ENCODE peak calls at places on chromosomes 7 and 10, in seven cellular contexts. One of them, this sample, is unnamed.

GRCh38 chr10:120221873-120222485 is 235.0 kb upstream of the PLPP4 start:
- DNase-seq in tibial nerve: no peak
- DNase-seq in fibroblast of lung: peak; percentile 25
- DNase-seq in esophagus squamous epithelium: no peak
- DNase-seq in hepatocyte: peak; percentile 82
- DNase-seq in thyroid gland: no peak
- DNase-seq in GM12878: no peak
- DNase-seq in this sample: peak; percentile 77

GRCh38 chr7:144391823-144392255 is 11.7 kb downstream of the NOBOX start:
- DNase-seq in tibial nerve: no peak
- DNase-seq in fibroblast of lung: peak; percentile 37
- DNase-seq in esophagus squamous epithelium: no peak
- DNase-seq in hepatocyte: peak; percentile 67
- DNase-seq in thyroid gland: peak; percentile 10
- DNase-seq in GM12878: no peak
- DNase-seq in this sample: peak; percentile 59

GRCh38 chr10:112919721-112920120 is 30.3 kb upstream of the TCF7L2 start:
- DNase-seq in tibial nerve: no peak
- DNase-seq in fibroblast of lung: peak; percentile 83
- DNase-seq in esophagus squamous epithelium: no peak
- DNase-seq in hepatocyte: no peak
- DNase-seq in thyroid gland: no peak
- DNase-seq in GM12878: no peak
- DNase-seq in this sample: no peak

GRCh38 chr10:120514035-120514620 is 57.1 kb downstream of the PLPP4 start:
- DNase-seq in tibial nerve: no peak
- DNase-seq in fibroblast of lung: peak; percentile 57
- DNase-seq in esophagus squamous epithelium: no peak
- DNase-seq in hepatocyte: peak; percentile 83
- DNase-seq in thyroid gland: peak; percentile 6
- DNase-seq in GM12878: no peak
- DNase-seq in this sample: peak; percentile 65

GRCh38 chr10:117137031-117137910 is 799 bp downstream of the VAX1 start:
- DNase-seq in tibial nerve: no peak
- DNase-seq in fibroblast of lung: peak; percentile 57
- DNase-seq in esophagus squamous epithelium: no peak
- DNase-seq in hepatocyte: peak; percentile 63
- DNase-seq in thyroid gland: peak; percentile 12
- DNase-seq in GM12878: no peak
- DNase-seq in this sample: peak; percentile 92

GRCh38 chr7:105452085-105452484 is 63.4 kb upstream of the SRPK2 start:
- DNase-seq in tibial nerve: no peak
- DNase-seq in fibroblast of lung: no peak
- DNase-seq in esophagus squamous epithelium: no peak
- DNase-seq in hepatocyte: no peak
- DNase-seq in thyroid gland: no peak
- DNase-seq in GM12878: no peak
- DNase-seq in this sample: no peak

GRCh38 chr10:28445511-28445910 is 87.4 kb upstream of the WAC start:
- DNase-seq in tibial nerve: no peak
- DNase-seq in fibroblast of lung: no peak
- DNase-seq in esophagus squamous epithelium: no peak
- DNase-seq in hepatocyte: no peak
- DNase-seq in thyroid gland: peak; percentile 30
- DNase-seq in GM12878: no peak
- DNase-seq in this sample: no peak

GRCh38 chr10:29618341-29619171 is 16.2 kb downstream of the SVIL start:
- DNase-seq in tibial nerve: no peak
- DNase-seq in fibroblast of lung: peak; percentile 18
- DNase-seq in esophagus squamous epithelium: no peak
- DNase-seq in hepatocyte: peak; percentile 68
- DNase-seq in thyroid gland: peak; percentile 68
- DNase-seq in GM12878: no peak
- DNase-seq in this sample: no peak

GRCh38 chr10:110870823-110871235 is 899 bp upstream of the PDCD4 start:
- DNase-seq in tibial nerve: peak; percentile 40
- DNase-seq in fibroblast of lung: no peak
- DNase-seq in esophagus squamous epithelium: no peak
- DNase-seq in hepatocyte: no peak
- DNase-seq in thyroid gland: peak; percentile 58
- DNase-seq in GM12878: no peak
- DNase-seq in this sample: no peak

GRCh38 chr7:99092064-99092720 is 51.7 kb downstream of the SMURF1 start:
- DNase-seq in tibial nerve: no peak
- DNase-seq in fibroblast of lung: no peak
- DNase-seq in esophagus squamous epithelium: no peak
- DNase-seq in hepatocyte: no peak
- DNase-seq in thyroid gland: no peak
- DNase-seq in GM12878: no peak
- DNase-seq in this sample: no peak

GRCh38 chr10:30151581-30152389 is 92.4 kb upstream of the JCAD start:
- DNase-seq in tibial nerve: no peak
- DNase-seq in fibroblast of lung: peak; percentile 94
- DNase-seq in esophagus squamous epithelium: no peak
- DNase-seq in hepatocyte: peak; percentile 49
- DNase-seq in thyroid gland: peak; percentile 3
- DNase-seq in GM12878: no peak
- DNase-seq in this sample: no peak

GRCh38 chr7:137916980-137917645 is 70.3 kb upstream of the DGKI start:
- DNase-seq in tibial nerve: no peak
- DNase-seq in fibroblast of lung: no peak
- DNase-seq in esophagus squamous epithelium: no peak
- DNase-seq in hepatocyte: no peak
- DNase-seq in thyroid gland: peak; percentile 44
- DNase-seq in GM12878: no peak
- DNase-seq in this sample: no peak

GRCh38 chr10:23540401-23540800 is 101.5 kb downstream of the OTUD1 start:
- DNase-seq in tibial nerve: no peak
- DNase-seq in fibroblast of lung: no peak
- DNase-seq in esophagus squamous epithelium: no peak
- DNase-seq in hepatocyte: peak; percentile 10
- DNase-seq in thyroid gland: no peak
- DNase-seq in GM12878: no peak
- DNase-seq in this sample: no peak

GRCh38 chr10:93083743-93084539 is 10.2 kb downstream of the CYP26A1 start:
- DNase-seq in tibial nerve: no peak
- DNase-seq in fibroblast of lung: no peak
- DNase-seq in esophagus squamous epithelium: no peak
- DNase-seq in hepatocyte: no peak
- DNase-seq in thyroid gland: no peak
- DNase-seq in GM12878: no peak
- DNase-seq in this sample: no peak

GRCh38 chr10:29949411-29950011 is 109.9 kb downstream of the JCAD start:
- DNase-seq in tibial nerve: no peak
- DNase-seq in fibroblast of lung: peak; percentile 99
- DNase-seq in esophagus squamous epithelium: no peak
- DNase-seq in hepatocyte: no peak
- DNase-seq in thyroid gland: no peak
- DNase-seq in GM12878: no peak
- DNase-seq in this sample: no peak

GRCh38 chr7:37921340-37921805 is 933 bp downstream of the EPDR1 start:
- DNase-seq in tibial nerve: peak; percentile 40
- DNase-seq in fibroblast of lung: peak; percentile 56
- DNase-seq in esophagus squamous epithelium: no peak
- DNase-seq in hepatocyte: peak; percentile 50
- DNase-seq in thyroid gland: peak; percentile 57
- DNase-seq in GM12878: no peak
- DNase-seq in this sample: peak; percentile 63

GRCh38 chr10:43210556-43210955 is 56.3 kb downstream of the RASGEF1A start:
- DNase-seq in tibial nerve: no peak
- DNase-seq in fibroblast of lung: no peak
- DNase-seq in esophagus squamous epithelium: no peak
- DNase-seq in hepatocyte: no peak
- DNase-seq in thyroid gland: no peak
- DNase-seq in GM12878: no peak
- DNase-seq in this sample: no peak

GRCh38 chr10:17352583-17352982 is 101.8 kb downstream of the ST8SIA6 start:
- DNase-seq in tibial nerve: no peak
- DNase-seq in fibroblast of lung: no peak
- DNase-seq in esophagus squamous epithelium: no peak
- DNase-seq in hepatocyte: no peak
- DNase-seq in thyroid gland: no peak
- DNase-seq in GM12878: no peak
- DNase-seq in this sample: no peak

GRCh38 chr10:113705344-113705878 is 25.7 kb downstream of the CASP7 start:
- DNase-seq in tibial nerve: no peak
- DNase-seq in fibroblast of lung: no peak
- DNase-seq in esophagus squamous epithelium: no peak
- DNase-seq in hepatocyte: no peak
- DNase-seq in thyroid gland: no peak
- DNase-seq in GM12878: no peak
- DNase-seq in this sample: no peak

GRCh38 chr7:49791089-49791741 is 17.8 kb downstream of the VWC2 start:
- DNase-seq in tibial nerve: no peak
- DNase-seq in fibroblast of lung: no peak
- DNase-seq in esophagus squamous epithelium: no peak
- DNase-seq in hepatocyte: peak; percentile 50
- DNase-seq in thyroid gland: peak; percentile 35
- DNase-seq in GM12878: no peak
- DNase-seq in this sample: peak; percentile 73

GRCh38 chr7:51029586-51030230 is 247.0 kb upstream of the GRB10 start:
- DNase-seq in tibial nerve: no peak
- DNase-seq in fibroblast of lung: peak; percentile 92
- DNase-seq in esophagus squamous epithelium: no peak
- DNase-seq in hepatocyte: no peak
- DNase-seq in thyroid gland: no peak
- DNase-seq in GM12878: no peak
- DNase-seq in this sample: no peak

GRCh38 chr10:101137271-101137670 is 6.2 kb downstream of the TLX1 start:
- DNase-seq in tibial nerve: no peak
- DNase-seq in fibroblast of lung: no peak
- DNase-seq in esophagus squamous epithelium: no peak
- DNase-seq in hepatocyte: no peak
- DNase-seq in thyroid gland: no peak
- DNase-seq in GM12878: no peak
- DNase-seq in this sample: no peak

GRCh38 chr10:101140950-101141621 is 10.0 kb downstream of the TLX1 start:
- DNase-seq in tibial nerve: no peak
- DNase-seq in fibroblast of lung: no peak
- DNase-seq in esophagus squamous epithelium: no peak
- DNase-seq in hepatocyte: no peak
- DNase-seq in thyroid gland: no peak
- DNase-seq in GM12878: no peak
- DNase-seq in this sample: peak; percentile 49

GRCh38 chr10:101139421-101139911 is 8.4 kb downstream of the TLX1 start:
- DNase-seq in tibial nerve: no peak
- DNase-seq in fibroblast of lung: no peak
- DNase-seq in esophagus squamous epithelium: no peak
- DNase-seq in hepatocyte: no peak
- DNase-seq in thyroid gland: no peak
- DNase-seq in GM12878: no peak
- DNase-seq in this sample: peak; percentile 91

GRCh38 chr10:101140084-101140949 is 9.2 kb downstream of the TLX1 start:
- DNase-seq in tibial nerve: no peak
- DNase-seq in fibroblast of lung: no peak
- DNase-seq in esophagus squamous epithelium: no peak
- DNase-seq in hepatocyte: no peak
- DNase-seq in thyroid gland: no peak
- DNase-seq in GM12878: no peak
- DNase-seq in this sample: peak; percentile 74

GRCh38 chr10:101138788-101139420 is 7.8 kb downstream of the TLX1 start:
- DNase-seq in tibial nerve: no peak
- DNase-seq in fibroblast of lung: no peak
- DNase-seq in esophagus squamous epithelium: no peak
- DNase-seq in hepatocyte: no peak
- DNase-seq in thyroid gland: no peak
- DNase-seq in GM12878: no peak
- DNase-seq in this sample: no peak
- H3K4me3 ChIP-seq in tibial nerve: no peak overlapping the region
- H3K4me3 ChIP-seq in fibroblast of lung: no peak overlapping the region
- H3K4me3 ChIP-seq in esophagus squamous epithelium: no peak overlapping the region
- H3K4me3 ChIP-seq in hepatocyte: no peak overlapping the region
- H3K4me3 ChIP-seq in thyroid gland: no peak overlapping the region
- H3K4me3 ChIP-seq in GM12878: no peak overlapping the region
- H3K4me3 ChIP-seq in this sample: no peak overlapping the region

GRCh38 chr7:2530076-2530967 is 10.7 kb downstream of the LFNG start:
- DNase-seq in tibial nerve: no peak
- DNase-seq in fibroblast of lung: peak; percentile 40
- DNase-seq in esophagus squamous epithelium: no peak
- DNase-seq in hepatocyte: no peak
- DNase-seq in thyroid gland: no peak
- DNase-seq in GM12878: peak; percentile 39
- DNase-seq in this sample: no peak
- H3K36me3 ChIP-seq in tibial nerve: peaks cover 16% of the 10 kb centered on the region
- H3K36me3 ChIP-seq in fibroblast of lung: no peaks in the 10 kb centered on the region
- H3K36me3 ChIP-seq in esophagus squamous epithelium: peaks cover 23% of the 10 kb centered on the region
- H3K36me3 ChIP-seq in hepatocyte: no peaks in the 10 kb centered on the region
- H3K36me3 ChIP-seq in thyroid gland: no peaks in the 10 kb centered on the region
- H3K36me3 ChIP-seq in GM12878: no peaks in the 10 kb centered on the region
- H3K36me3 ChIP-seq in this sample: no peaks in the 10 kb centered on the region

DNA sequence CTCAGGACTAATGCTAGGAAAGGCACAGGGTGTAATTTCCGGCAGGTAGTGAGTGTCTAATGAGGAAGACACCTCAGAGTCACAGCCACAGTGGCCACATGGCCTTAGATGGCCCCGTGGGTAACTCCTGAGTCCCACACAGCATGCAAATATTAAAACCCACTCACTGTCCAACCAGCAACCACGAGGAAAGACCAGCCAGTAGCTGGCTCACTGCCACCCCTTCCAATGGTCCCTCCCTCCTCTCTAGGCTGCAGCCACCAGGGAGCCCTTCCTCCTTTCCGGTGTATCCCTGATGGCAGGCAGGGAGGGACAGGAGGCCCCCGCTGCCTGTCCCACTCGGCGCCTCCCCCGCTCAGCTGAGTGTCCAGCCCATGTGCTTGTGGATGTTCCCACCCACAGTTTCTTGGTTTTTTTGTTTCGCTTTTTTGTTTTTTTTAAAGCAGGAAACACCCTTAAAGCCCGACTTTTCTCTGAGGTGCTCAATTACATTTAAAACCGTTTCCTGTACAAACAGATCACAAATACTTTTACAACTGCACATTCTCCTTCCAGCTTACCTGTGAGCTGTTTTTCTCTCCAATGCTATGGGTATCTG is 9.2 kb downstream of the BNIP3 start:
- DNase-seq in tibial nerve: peak; percentile 33
- DNase-seq in fibroblast of lung: peak; percentile 30
- DNase-seq in esophagus squamous epithelium: no peak
- DNase-seq in hepatocyte: no peak
- DNase-seq in thyroid gland: peak; percentile 88
- DNase-seq in GM12878: no peak
- DNase-seq in this sample: no peak
- H3K4me3 ChIP-seq in tibial nerve: no peak overlapping the region
- H3K4me3 ChIP-seq in fibroblast of lung: no peak overlapping the region
- H3K4me3 ChIP-seq in esophagus squamous epithelium: no peak overlapping the region
- H3K4me3 ChIP-seq in hepatocyte: no peak overlapping the region
- H3K4me3 ChIP-seq in thyroid gland: no peak overlapping the region
- H3K4me3 ChIP-seq in GM12878: no peak overlapping the region
- H3K4me3 ChIP-seq in this sample: no peak overlapping the region

DNA sequence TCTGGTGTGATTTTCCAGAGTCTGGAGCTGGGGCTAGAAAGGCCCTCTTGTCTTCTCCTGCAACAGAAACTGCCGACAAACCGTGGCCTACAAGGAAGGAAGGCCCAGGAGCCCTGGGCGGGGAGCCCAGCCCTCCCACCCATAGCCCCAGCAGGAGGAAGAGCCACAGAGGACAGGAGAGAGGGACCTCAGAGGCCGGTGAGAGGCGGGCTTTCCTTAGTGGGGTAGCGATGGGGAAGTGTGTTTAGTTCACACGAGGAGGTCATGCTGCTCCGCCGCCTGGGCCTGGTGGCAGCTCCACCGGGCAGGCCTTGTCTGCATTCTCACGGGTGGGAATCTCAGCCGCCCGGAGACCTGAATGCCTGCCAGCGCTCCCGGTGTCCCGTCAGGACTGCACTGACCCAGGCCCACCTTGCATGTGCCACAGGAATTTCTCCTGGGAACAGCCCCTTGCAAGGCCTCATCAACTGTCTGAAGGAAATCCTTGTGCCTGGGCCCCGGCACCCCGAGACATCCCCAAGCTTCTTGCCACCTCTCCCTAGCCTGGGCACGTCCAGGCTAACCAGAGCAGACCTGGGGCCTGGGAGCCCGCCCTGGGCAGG is 50.9 kb downstream of the ZNF467 start:
- DNase-seq in tibial nerve: no peak
- DNase-seq in fibroblast of lung: no peak
- DNase-seq in esophagus squamous epithelium: no peak
- DNase-seq in hepatocyte: no peak
- DNase-seq in thyroid gland: no peak
- DNase-seq in GM12878: no peak
- DNase-seq in this sample: no peak
- H3K36me3 ChIP-seq in tibial nerve: peaks cover 82% of the 10 kb centered on the region
- H3K36me3 ChIP-seq in fibroblast of lung: peaks cover 10% of the 10 kb centered on the region
- H3K36me3 ChIP-seq in esophagus squamous epithelium: peaks cover 79% of the 10 kb centered on the region
- H3K36me3 ChIP-seq in hepatocyte: no peaks in the 10 kb centered on the region
- H3K36me3 ChIP-seq in thyroid gland: peaks cover 27% of the 10 kb centered on the region
- H3K36me3 ChIP-seq in GM12878: no peaks in the 10 kb centered on the region
- H3K36me3 ChIP-seq in this sample: peaks cover 17% of the 10 kb centered on the region

This sample was measured in H7.